ENCODE peak calls at places on chromosomes 6 and 20, in eight cellular contexts. S is mesendoderm; R is body of pancreas; E is BJ; N is neural progenitor cell; T is effector memory CD4-positive, alpha-beta T cell; F is AG09309; G is kidney. V is an unnamed sample.

GRCh38 chr20:37298190-37298939 is 8.9 kb downstream of the MANBAL start:
- DNase-seq in N (no peak), G (no peak), S (no peak), E (no peak), T (no peak), F (no peak), R (no peak), V (no peak)

GRCh38 chr20:63346131-63347080 is 14.7 kb downstream of the CHRNA4 start:
- DNase-seq in T (no peak), F (no peak), R (no peak), S (no peak), E (no peak), G (peak), N (no peak), V (no peak)

GRCh38 chr20:64103871-64104666 is 3.3 kb downstream of the NPBWR2 start:
- DNase-seq in T (no peak), G (peak), E (no peak), S (no peak), F (no peak), N (no peak), R (no peak), V (no peak)

GRCh38 chr6:13873288-13874190 is 51.2 kb upstream of the RNF182 start:
- DNase-seq in E (no peak), S (peak), F (no peak), N (peak), R (peak), G (peak), T (peak), V (no peak)

GRCh38 chr6:1629316-1629715 is 19.6 kb downstream of the FOXC1 start:
- DNase-seq in S (no peak), G (peak), E (no peak), N (no peak), F (no peak), R (no peak), T (no peak), V (no peak)

GRCh38 chr6:4714961-4715501 is 61.2 kb upstream of the CDYL start:
- DNase-seq in R (no peak), S (no peak), F (no peak), E (no peak), N (no peak), G (no peak), T (no peak), V (no peak)

GRCh38 chr6:22062807-22063408 is 233.9 kb downstream of the PRL start:
- DNase-seq in F (no peak), T (peak), R (peak), E (no peak), G (no peak), S (no peak), N (no peak), V (no peak)

GRCh38 chr6:167660944-167661343 is 165.8 kb upstream of the AFDN start:
- DNase-seq in R (no peak), S (peak), E (no peak), G (no peak), N (no peak), F (no peak), T (no peak), V (no peak)

GRCh38 chr6:56909115-56909907 is 45.6 kb upstream of the BEND6 start:
- DNase-seq in R (no peak), N (no peak), G (no peak), F (no peak), T (no peak), E (no peak), S (no peak), V (no peak)

GRCh38 chr6:135439549-135439948 is 58.0 kb downstream of the AHI1 start:
- DNase-seq in T (no peak), E (no peak), G (no peak), N (no peak), S (no peak), F (no peak), R (no peak), V (no peak)

GRCh38 chr6:31453259-31453658 is 44.7 kb upstream of the MICB start:
- DNase-seq in F (no peak), T (no peak), S (no peak), R (no peak), N (no peak), E (no peak), G (no peak), V (no peak)

GRCh38 chr6:14506656-14507242 is 389.2 kb downstream of the CD83 start:
- DNase-seq in E (no peak), T (no peak), R (no peak), N (no peak), S (no peak), F (no peak), G (no peak), V (no peak)

GRCh38 chr20:62201173-62202082 is 18.6 kb downstream of the MTG2 start:
- DNase-seq in G (peak), T (no peak), F (no peak), E (no peak), R (no peak), N (no peak), S (no peak), V (no peak)

GRCh38 chr6:168606722-168607121 is 165.7 kb downstream of the SMOC2 start:
- DNase-seq in E (no peak), T (no peak), N (no peak), G (no peak), F (no peak), S (no peak), R (no peak), V (no peak)

GRCh38 chr20:53208110-53208908 is 236.2 kb downstream of the TSHZ2 start:
- DNase-seq in F (no peak), N (peak), T (no peak), R (no peak), G (no peak), E (no peak), S (peak), V (no peak)

GRCh38 chr20:53077373-53078205 is 105.4 kb downstream of the TSHZ2 start:
- DNase-seq in E (no peak), N (no peak), T (no peak), R (peak), S (no peak), F (no peak), G (no peak), V (no peak)

GRCh38 chr6:76264466-76264865 is 192.0 kb upstream of the IMPG1 start:
- DNase-seq in S (no peak), R (no peak), G (no peak), F (no peak), N (no peak), E (no peak), T (no peak), V (no peak)

GRCh38 chr6:135052939-135053338 is 1.7 kb downstream of the HBS1L start:
- DNase-seq in S (peak), N (no peak), R (no peak), T (no peak), G (no peak), E (no peak), F (no peak), V (no peak)

GRCh38 chr20:36629719-36630340 is 16.2 kb downstream of the SLA2 start:
- DNase-seq in R (no peak), T (peak), G (no peak), N (no peak), F (no peak), E (no peak), S (no peak), V (no peak)

GRCh38 chr6:154931741-154932424 is 63.2 kb upstream of the TIAM2 start:
- DNase-seq in T (no peak), E (peak), F (no peak), R (no peak), N (peak), S (peak), G (no peak), V (no peak)

GRCh38 chr6:108606130-108606797 is 45.5 kb downstream of the FOXO3 start:
- DNase-seq in T (no peak), N (no peak), G (no peak), S (no peak), F (no peak), R (no peak), E (no peak), V (no peak)

GRCh38 chr6:108610270-108610839 is 49.6 kb downstream of the FOXO3 start:
- DNase-seq in F (no peak), T (no peak), G (no peak), N (peak), E (no peak), R (no peak), S (no peak), V (no peak)

GRCh38 chr6:108612852-108613251 is 52.1 kb downstream of the FOXO3 start:
- DNase-seq in T (no peak), S (no peak), G (no peak), R (no peak), F (no peak), N (no peak), E (no peak), V (no peak)

GRCh38 chr6:108609276-108609769 is 48.6 kb downstream of the FOXO3 start:
- DNase-seq in E (peak), T (no peak), G (no peak), S (peak), N (no peak), F (peak), R (no peak), V (no peak)

GRCh38 chr6:108608453-108609275 is 47.9 kb downstream of the FOXO3 start:
- DNase-seq in E (no peak), T (no peak), S (no peak), F (no peak), G (no peak), R (no peak), N (peak), V (no peak)
- H3K4me3 ChIP-seq in E (no peak), T (no peak), S (no peak), F (no peak), G (no peak), R (no peak), N (no peak), V (no peak)

GRCh38 chr6:36953931-36954261 is 642 bp upstream of the PI16 start:
- DNase-seq in R (no peak), F (no peak), S (no peak), T (no peak), E (no peak), G (no peak), N (no peak), V (no peak)

GRCh38 chr6:36955136-36955535 is 598 bp downstream of the PI16 start:
- DNase-seq in G (no peak), R (no peak), T (no peak), N (no peak), S (no peak), F (no peak), E (no peak), V (no peak)

GRCh38 chr6:36955671-36956070 is 1.1 kb downstream of the PI16 start:
- DNase-seq in E (no peak), T (no peak), S (no peak), R (no peak), N (no peak), G (no peak), F (no peak), V (no peak)

GRCh38 chr6:36956111-36956820 is 1.7 kb downstream of the PI16 start:
- DNase-seq in G (no peak), S (no peak), R (no peak), N (no peak), E (no peak), F (no peak), T (no peak), V (no peak)

DNA sequence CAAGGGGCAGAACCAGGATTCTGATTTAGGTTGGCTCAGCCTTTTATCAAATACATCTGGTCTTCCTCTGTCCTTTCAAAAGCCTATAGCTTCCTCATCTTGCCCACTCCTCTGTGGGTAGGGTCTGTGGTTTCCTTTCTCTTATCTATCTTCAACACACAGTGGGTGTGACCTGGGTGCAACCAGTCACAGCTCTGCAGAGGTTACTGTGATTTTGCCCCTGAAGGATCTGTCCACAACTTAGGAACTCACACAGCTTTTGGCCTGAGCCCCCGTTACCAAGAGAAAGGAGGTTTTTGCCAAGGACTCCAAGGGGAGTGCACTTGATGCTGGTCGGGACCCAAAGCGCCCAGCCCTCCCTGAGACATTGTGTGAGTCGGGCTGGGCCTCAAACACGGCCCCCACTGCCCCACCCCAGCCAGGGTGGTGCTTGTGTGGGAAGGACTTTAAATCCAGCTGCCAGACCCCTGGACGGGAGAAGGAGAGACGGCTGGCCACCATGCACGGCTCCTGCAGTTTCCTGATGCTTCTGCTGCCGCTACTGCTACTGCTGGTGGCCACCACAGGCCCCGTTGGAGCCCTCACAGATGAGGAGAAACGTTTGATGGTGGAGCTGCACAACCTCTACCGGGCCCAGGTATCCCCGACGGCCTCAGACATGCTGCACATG is at the start of gene PI16:
- DNase-seq in T (no peak), G (peak), E (no peak), N (no peak), S (no peak), F (no peak), R (no peak), V (no peak)
- H3K4me3 ChIP-seq in T (peak), G (no peak), E (no peak), N (no peak), S (no peak), F (no peak), R (no peak), V (peak)

GRCh38 chr6:157325069-157325805 is 1.9 kb upstream of the TMEM242 start:
- DNase-seq in N (no peak), G (no peak), F (no peak), E (no peak), S (no peak), T (no peak), R (no peak), V (no peak)

GRCh38 chr6:157322792-157323113 is 566 bp downstream of the TMEM242 start:
- DNase-seq in S (no peak), F (no peak), G (no peak), R (no peak), N (no peak), E (no peak), T (no peak), V (no peak)

GRCh38 chr6:157326979-157327378 is 3.7 kb upstream of the TMEM242 start:
- DNase-seq in S (no peak), F (no peak), E (no peak), R (no peak), G (no peak), T (no peak), N (no peak), V (no peak)

GRCh38 chr6:157323924-157324276 is 581 bp upstream of the TMEM242 start:
- DNase-seq in F (peak), T (no peak), R (peak), G (peak), S (peak), N (peak), E (no peak), V (no peak)

GRCh38 chr6:157323114-157323923 is at the start of gene TMEM242:
- DNase-seq in E (peak), R (peak), G (peak), S (peak), T (peak), F (peak), N (peak), V (no peak)
- H3K4me3 ChIP-seq in E (peak), R (peak), G (peak), S (peak), T (peak), F (peak), N (peak), V (peak)

GRCh38 chr20:25985597-25985996 is 288.9 kb upstream of the ZNF337 start:
- DNase-seq in G (no peak), R (no peak), T (no peak), E (no peak), S (no peak), N (no peak), F (no peak), V (no peak)

GRCh38 chr20:25989196-25989595 is 292.5 kb upstream of the ZNF337 start:
- DNase-seq in T (no peak), N (no peak), G (no peak), E (no peak), F (no peak), R (no peak), S (no peak), V (no peak)

GRCh38 chr20:25987073-25987927 is 290.6 kb upstream of the ZNF337 start:
- DNase-seq in S (peak), F (no peak), R (peak), T (peak), E (no peak), N (peak), G (peak), V (no peak)

DNA sequence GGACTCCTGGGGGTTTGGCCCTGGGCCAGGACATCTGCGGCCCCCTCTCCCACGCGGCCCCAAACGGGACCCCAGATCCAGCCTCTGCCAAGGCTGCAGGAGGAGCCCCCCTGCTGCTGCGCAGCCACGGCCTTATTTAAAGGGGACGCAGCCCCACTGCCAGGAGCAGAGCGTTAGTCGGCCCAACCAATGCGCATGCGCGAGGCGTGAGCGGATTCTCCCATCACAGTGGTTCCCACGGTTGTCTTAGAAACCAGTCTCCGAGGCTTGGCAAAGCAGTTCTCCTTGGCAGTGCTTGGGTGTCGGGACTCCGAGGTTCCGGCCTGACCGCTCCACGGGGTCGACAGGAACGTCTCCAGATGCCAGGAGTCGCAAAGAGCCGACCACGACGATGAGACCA is 288.3 kb upstream of the ZNF337 start:
- DNase-seq in E (peak), N (no peak), S (no peak), G (no peak), F (no peak), R (peak), T (no peak), V (no peak)
- H3K4me3 ChIP-seq in E (peak), N (no peak), S (no peak), G (peak), F (peak), R (no peak), T (peak), V (peak)

GRCh38 chr20:1776608-1777475 is 118.4 kb upstream of the SIRPA start:
- DNase-seq in R (peak), T (peak), F (peak), E (no peak), S (peak), G (peak), N (peak), V (peak)
- H3K4me3 ChIP-seq in R (peak), T (peak), F (peak), E (peak), S (peak), G (peak), N (peak), V (peak)

GRCh38 chr6:37481793-37482192 is 17.9 kb downstream of the CCDC167 start:
- DNase-seq in E (no peak), T (no peak), N (no peak), G (no peak), S (no peak), R (no peak), F (no peak), V (no peak)
- H3K4me3 ChIP-seq in E (no peak), T (no peak), N (no peak), G (no peak), S (no peak), R (no peak), F (no peak), V (no peak)

GRCh38 chr6:132236744-132237143 is 164.5 kb downstream of the MOXD1 start:
- DNase-seq in G (no peak), E (peak), R (no peak), N (peak), S (peak), F (no peak), T (no peak), V (no peak)
- H3K4me3 ChIP-seq in G (no peak), E (no peak), R (no peak), N (no peak), S (no peak), F (no peak), T (no peak), V (no peak)

DNA sequence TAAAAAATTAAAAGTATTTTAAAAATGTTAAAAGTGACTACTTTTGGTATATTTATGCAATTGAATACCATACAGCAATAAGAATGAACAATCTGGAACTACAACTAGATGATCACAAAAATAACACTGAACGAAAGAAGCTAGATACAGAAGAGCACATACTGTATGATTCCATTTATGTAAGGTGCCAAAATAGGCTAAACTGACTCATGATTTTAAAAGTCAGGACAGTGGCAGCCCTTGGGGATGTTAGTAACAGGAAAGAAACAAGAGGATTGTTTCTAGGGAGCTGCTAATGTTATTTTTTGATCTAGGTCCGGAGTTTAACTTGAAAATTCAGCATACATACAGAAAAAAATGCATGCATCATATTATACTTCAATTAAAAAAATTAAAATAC is 42.3 kb downstream of the KIF13A start:
- DNase-seq in F (no peak), N (no peak), E (no peak), T (no peak), G (no peak), R (no peak), S (no peak), V (no peak)
- H3K4me3 ChIP-seq in F (no peak), N (no peak), E (no peak), T (no peak), G (no peak), R (no peak), S (no peak), V (no peak)

GRCh38 chr6:132279592-132280139 is 121.6 kb downstream of the MOXD1 start:
- DNase-seq in T (peak), R (peak), F (peak), E (peak), N (peak), G (peak), S (peak), V (no peak)
- H3K4me3 ChIP-seq in T (peak), R (no peak), F (peak), E (peak), N (peak), G (peak), S (no peak), V (peak)

DNA sequence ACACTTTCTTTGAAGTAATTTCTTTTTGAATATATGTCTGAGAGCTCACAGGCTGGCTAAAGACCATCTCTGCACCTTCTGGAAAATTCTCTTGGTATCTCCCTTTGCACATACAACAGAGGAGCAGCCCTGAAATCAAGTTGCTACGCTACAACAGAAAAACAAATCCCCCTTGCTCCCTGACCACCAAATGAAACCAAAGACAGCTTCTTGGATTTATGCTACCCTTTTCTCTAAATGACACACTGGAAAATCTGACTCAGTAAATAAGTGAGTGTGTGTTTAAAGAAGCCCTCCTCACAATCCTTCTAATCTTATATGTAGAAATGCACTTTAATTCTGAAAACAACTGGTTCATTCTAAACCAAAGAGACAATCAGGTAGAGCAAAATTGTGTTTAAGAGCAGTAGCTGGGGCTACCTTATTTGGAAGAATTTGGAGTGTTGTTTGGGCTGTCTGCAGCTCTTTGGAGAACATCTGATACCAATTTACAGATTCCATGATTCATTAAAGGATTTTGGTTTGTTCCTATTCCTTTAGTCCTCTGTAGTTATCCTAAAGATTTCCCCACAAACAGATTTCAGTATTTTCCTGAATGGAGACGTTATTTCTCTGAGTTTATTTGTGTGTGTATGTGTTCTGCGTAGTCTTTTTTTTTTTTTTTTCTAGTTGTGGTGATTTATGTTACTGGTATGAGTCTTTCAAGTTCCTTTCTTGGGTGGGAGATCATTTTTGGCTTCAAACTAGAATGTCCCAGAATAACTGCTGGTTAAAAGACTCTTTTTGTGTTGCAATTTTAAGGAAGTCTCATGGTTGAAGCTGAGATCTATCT is 36.4 kb upstream of the UTRN start:
- DNase-seq in G (no peak), T (no peak), R (no peak), F (peak), N (no peak), E (peak), S (peak), V (no peak)
- H3K4me3 ChIP-seq in G (no peak), T (no peak), R (no peak), F (no peak), N (no peak), E (no peak), S (no peak), V (no peak)